ENCODE peak calls at places on chromosome 20, in five cellular contexts. D is SJCRH30, L is GM12865, X is heart left ventricle, S is cardiac muscle cell. Y is an unnamed sample.

GRCh38 chr20:54219751-54220426 is 12.0 kb downstream of the PFDN4 start:
- DNase-seq in D (peak), X (no peak), L (no peak), S (peak), Y (no peak)

GRCh38 chr20:6636209-6637159 is 131.0 kb upstream of the BMP2 start:
- DNase-seq in X (no peak), S (peak), D (peak), L (peak), Y (no peak)

GRCh38 chr20:20525756-20526155 is 157.9 kb downstream of the INSM1 start:
- DNase-seq in D (peak), S (no peak), X (no peak), L (no peak), Y (peak)

GRCh38 chr20:8073024-8073832 is 53.7 kb upstream of the TMX4 start:
- DNase-seq in L (no peak), X (no peak), D (peak), S (peak), Y (peak)

GRCh38 chr20:53547664-53548239 is 45.9 kb downstream of the ZNF217 start:
- DNase-seq in L (peak), D (peak), X (no peak), S (peak), Y (peak)

GRCh38 chr20:49270177-49270576 is 7.7 kb downstream of the ZNFX1 start:
- DNase-seq in S (no peak), D (peak), X (no peak), L (no peak), Y (no peak)

GRCh38 chr20:53774487-53775203 is 181.0 kb upstream of the ZNF217 start:
- DNase-seq in X (no peak), D (no peak), L (no peak), S (no peak), Y (no peak)

GRCh38 chr20:37968726-37969401 is 64.4 kb downstream of the TTI1 start:
- DNase-seq in X (no peak), D (peak), S (no peak), L (no peak), Y (no peak)

GRCh38 chr20:64111841-64112641 is 4.7 kb upstream of the NPBWR2 start:
- DNase-seq in X (no peak), D (no peak), S (no peak), L (no peak), Y (no peak)

GRCh38 chr20:48366230-48366629 is 461.6 kb downstream of the PREX1 start:
- DNase-seq in X (no peak), D (no peak), S (no peak), L (no peak), Y (no peak)

GRCh38 chr20:24388828-24389325 is 80.6 kb upstream of the SYNDIG1 start:
- DNase-seq in X (no peak), S (no peak), L (no peak), D (peak), Y (peak)

GRCh38 chr20:44215125-44215524 is 4.6 kb upstream of the OSER1 start:
- DNase-seq in S (peak), D (peak), L (peak), X (peak), Y (peak)

GRCh38 chr20:43914286-43914685 is 366 bp upstream of the TOX2 start:
- DNase-seq in L (peak), X (no peak), D (no peak), S (no peak), Y (no peak)

GRCh38 chr20:64106981-64107735 is at the start of gene NPBWR2:
- DNase-seq in S (no peak), L (no peak), D (no peak), X (no peak), Y (no peak)

GRCh38 chr20:17969276-17969883 is 562 bp downstream of the MGME1 start:
- DNase-seq in S (peak), D (peak), X (no peak), L (peak), Y (no peak)

GRCh38 chr20:39623584-39624234 is 661.6 kb downstream of the DHX35 start:
- DNase-seq in S (no peak), L (no peak), D (no peak), X (no peak), Y (no peak)

GRCh38 chr20:43564993-43565757 is 6.3 kb downstream of the SGK2 start:
- DNase-seq in S (peak), L (no peak), X (no peak), D (peak), Y (no peak)

GRCh38 chr20:32344835-32345506 is 13.2 kb upstream of the ASXL1 start:
- DNase-seq in D (peak), L (no peak), X (no peak), S (no peak), Y (no peak)

GRCh38 chr20:46049815-46050214 is 20.8 kb downstream of the SLC12A5 start:
- DNase-seq in L (no peak), D (no peak), X (no peak), S (no peak), Y (no peak)

GRCh38 chr20:32681175-32682084 is 7.7 kb upstream of the C20orf203 start:
- DNase-seq in D (peak), L (no peak), X (no peak), S (peak), Y (peak)

GRCh38 chr20:17969884-17970409 is 1.1 kb downstream of the MGME1 start:
- DNase-seq in X (no peak), S (peak), L (peak), D (peak), Y (peak)

GRCh38 chr20:53865905-53866786 is 204.2 kb downstream of the BCAS1 start:
- DNase-seq in L (peak), D (peak), X (no peak), S (peak), Y (no peak)

GRCh38 chr20:4726710-4727391 is 5.1 kb downstream of the PRND start:
- DNase-seq in L (peak), X (no peak), D (no peak), S (peak), Y (peak)

GRCh38 chr20:44959082-44959895 is 908 bp downstream of the TOMM34 start:
- DNase-seq in L (peak), S (peak), D (peak), X (no peak), Y (no peak)

GRCh38 chr20:13996265-13996664 is 949 bp downstream of the MACROD2 start:
- DNase-seq in S (no peak), D (no peak), L (no peak), X (no peak), Y (no peak)

GRCh38 chr20:6120491-6120988 is 2.3 kb downstream of the FERMT1 start:
- DNase-seq in S (no peak), D (no peak), L (no peak), X (no peak), Y (no peak)

GRCh38 chr20:382291-383115 is 1.9 kb downstream of the TRIB3 start:
- DNase-seq in X (no peak), D (no peak), S (no peak), L (no peak), Y (no peak)
- H3K4me3 ChIP-seq in X (peak), D (peak), S (no peak), L (peak), Y (peak)

GRCh38 chr20:3175270-3175669 is 1.9 kb upstream of the LZTS3 start:
- DNase-seq in X (no peak), D (no peak), S (no peak), L (no peak), Y (no peak)
- H3K4me3 ChIP-seq in X (no peak), D (no peak), S (no peak), L (no peak), Y (no peak)

GRCh38 chr20:16758459-16759160 is 10.5 kb downstream of the OTOR start:
- DNase-seq in L (no peak), D (no peak), X (no peak), S (no peak), Y (no peak)
- H3K4me3 ChIP-seq in L (no peak), D (no peak), X (no peak), S (no peak), Y (no peak)

GRCh38 chr20:59235226-59235625 is 65.2 kb upstream of the EDN3 start:
- DNase-seq in X (no peak), S (no peak), D (no peak), L (no peak), Y (no peak)

GRCh38 chr20:59232618-59233017 is 67.8 kb upstream of the EDN3 start:
- DNase-seq in S (no peak), L (no peak), D (no peak), X (no peak), Y (no peak)

GRCh38 chr20:59230385-59230784 is 66.8 kb downstream of the ZNF831 start:
- DNase-seq in D (no peak), S (no peak), X (no peak), L (no peak), Y (no peak)

DNA sequence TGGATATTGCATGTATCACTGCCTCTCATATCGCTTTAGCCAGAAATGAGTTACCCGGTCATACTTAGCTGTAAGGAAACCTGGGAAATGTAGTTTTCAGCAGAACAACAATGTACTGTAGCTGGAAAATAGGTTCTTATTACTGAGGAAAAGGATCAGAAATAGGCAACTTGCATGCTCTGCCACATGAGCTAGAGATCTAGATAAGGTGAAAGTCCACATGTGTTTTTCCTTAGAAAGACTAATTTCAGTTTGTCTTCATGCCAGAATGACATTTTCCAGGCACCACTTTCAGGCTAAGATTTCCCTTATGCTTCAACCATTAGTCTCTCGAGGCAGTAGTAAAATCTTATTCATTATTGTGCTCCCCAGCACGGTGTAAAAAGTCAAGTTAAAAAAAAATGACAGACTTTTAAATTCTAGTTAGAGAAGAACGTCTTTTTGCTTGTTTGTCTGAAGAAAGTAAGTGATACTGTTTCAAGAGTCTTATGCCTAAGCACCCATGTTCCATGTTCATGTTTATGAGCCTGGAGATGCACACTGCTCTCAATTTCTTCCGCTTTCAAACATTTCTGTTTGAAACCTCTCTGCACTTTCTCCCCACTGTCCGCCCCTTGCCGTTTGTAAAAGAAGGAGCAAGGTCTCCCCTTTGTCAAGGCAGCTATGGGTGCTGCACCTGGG is 67.6 kb downstream of the ZNF831 start:
- DNase-seq in X (no peak), D (no peak), L (no peak), S (no peak), Y (no peak)
- H3K4me3 ChIP-seq in X (no peak), D (no peak), L (no peak), S (no peak), Y (no peak)

GRCh38 chr20:36745234-36745926 is 510 bp downstream of the NDRG3 start:
- DNase-seq in X (peak), S (peak), L (no peak), D (peak), Y (no peak)

GRCh38 chr20:36742558-36742957 is 3.3 kb downstream of the NDRG3 start:
- DNase-seq in X (no peak), L (no peak), S (no peak), D (no peak), Y (no peak)

GRCh38 chr20:36744243-36744642 is 1.6 kb downstream of the NDRG3 start:
- DNase-seq in S (no peak), D (no peak), L (no peak), X (no peak), Y (no peak)

GRCh38 chr20:36745927-36746659 is at the start of gene NDRG3:
- DNase-seq in S (peak), X (peak), L (peak), D (peak), Y (peak)

DNA sequence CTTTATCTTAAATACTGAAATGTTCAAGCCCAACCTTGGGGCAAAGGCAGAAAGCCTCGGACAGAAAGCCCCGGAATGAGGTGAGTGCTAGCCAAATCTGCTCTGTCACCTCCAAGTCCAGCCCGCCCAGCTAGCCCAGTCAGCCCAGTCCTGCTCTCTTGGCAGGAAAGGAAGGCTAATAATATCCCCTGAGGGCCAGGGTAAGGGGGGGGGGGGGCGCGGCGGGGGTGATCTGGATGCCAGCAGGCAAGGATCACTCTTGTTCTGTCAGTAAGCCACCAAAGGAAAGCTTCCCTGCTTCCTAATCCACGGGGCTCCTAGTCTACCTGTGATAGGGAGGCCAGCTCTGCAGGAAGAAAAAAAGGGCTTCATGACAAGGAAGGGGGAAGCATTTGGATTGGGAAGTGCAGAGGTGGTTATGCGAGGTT is 1.1 kb downstream of the NDRG3 start:
- DNase-seq in L (no peak), S (peak), D (peak), X (peak), Y (no peak)
- H3K4me3 ChIP-seq in L (no peak), S (peak), D (peak), X (peak), Y (peak)

DNA sequence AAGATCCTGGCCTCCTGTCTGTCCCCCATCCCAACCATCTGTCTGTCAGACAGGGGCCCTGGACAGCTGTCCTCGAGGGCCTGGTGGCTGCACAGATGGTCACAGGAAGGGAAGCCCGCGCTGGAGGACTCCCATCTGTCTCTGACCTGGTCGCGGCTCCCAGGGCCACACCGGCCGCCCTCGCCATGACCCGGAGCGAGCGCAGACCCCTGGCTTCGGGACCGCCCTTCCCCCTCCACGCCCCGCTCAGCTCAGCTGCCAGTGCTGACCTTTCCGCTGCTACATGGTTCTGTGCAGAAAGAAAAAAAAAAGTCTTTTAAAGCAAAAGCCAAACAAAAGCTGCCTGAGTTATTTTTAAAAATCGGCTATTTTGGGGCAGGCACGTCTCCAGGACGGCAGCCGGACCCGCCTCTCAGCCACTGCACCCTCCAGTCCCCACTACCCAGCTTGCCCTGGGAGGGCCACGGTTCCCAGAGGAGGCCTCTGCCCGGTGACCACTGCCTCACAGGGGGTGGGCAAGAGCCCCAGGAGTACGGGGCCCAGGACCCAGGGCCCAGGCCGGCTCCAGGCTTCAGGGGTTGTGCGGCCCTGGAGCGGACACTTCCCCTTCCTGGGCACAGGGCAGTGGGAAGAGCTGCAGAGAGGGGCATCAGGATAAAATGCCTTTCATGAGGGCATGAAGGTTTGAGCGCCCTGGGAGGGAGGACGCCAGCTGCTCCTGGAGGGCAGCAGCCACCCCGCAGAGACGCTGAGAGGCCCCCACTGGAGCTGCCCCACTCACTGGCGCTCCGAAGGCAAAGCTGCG is 10.8 kb downstream of the LAMA5 start:
- DNase-seq in D (no peak), S (no peak), X (peak), L (no peak), Y (no peak)
- H3K4me3 ChIP-seq in D (peak), S (no peak), X (peak), L (no peak), Y (no peak)

DNA sequence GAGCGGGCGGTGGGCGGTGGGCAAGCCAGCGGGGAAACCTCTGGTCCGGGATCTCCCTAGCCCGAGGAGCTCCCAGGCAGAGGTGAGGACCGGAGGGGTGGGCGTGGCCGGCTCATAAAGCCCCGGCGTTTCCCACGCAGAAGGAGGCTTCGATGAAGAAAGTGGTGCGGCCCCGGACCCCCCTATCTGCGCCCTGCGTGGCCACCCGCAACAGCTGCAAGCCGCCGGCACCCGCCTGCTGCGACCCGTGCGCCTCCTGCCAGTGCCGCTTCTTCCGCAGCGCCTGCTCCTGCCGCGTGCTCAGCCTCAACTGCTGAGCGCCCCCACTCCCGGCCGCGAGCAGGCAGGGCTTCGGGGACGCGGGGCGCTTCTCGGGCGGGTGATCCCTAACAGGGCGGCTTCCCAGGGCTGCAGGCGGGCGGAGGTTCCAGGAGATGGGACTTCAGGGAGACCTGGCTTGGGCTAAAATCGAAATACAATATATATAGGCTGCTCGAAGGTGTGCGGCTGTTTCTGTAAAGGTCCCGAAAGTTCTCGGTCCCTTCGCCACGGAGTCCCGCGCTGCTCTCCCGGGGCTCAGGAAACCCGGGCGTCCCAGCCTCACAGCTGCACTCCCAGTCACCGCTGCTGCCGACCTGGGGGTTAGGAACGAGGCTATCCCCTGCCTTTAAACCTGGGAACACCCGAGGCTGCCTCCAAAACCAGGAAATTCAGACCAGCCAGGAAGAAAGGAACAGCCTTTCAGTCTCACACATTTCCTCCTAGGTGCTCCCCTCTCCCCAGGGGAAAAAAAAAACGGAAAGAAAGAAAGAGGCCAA is 27.8 kb downstream of the ASIP start:
- DNase-seq in X (peak), D (no peak), L (no peak), S (no peak), Y (no peak)
- H3K4me3 ChIP-seq in X (peak), D (no peak), L (no peak), S (no peak), Y (no peak)